ENCODE peak calls at places on chromosome 11, in seven cellular contexts. T is A549, X is HCT116, F is K562, Y is HepG2, G is SK-N-SH, O is endothelial cell of umbilical vein. P is an unnamed sample.

GRCh38 chr11:128213461-128213860 is 373.9 kb downstream of the ETS1 start:
- DNase-seq in Y (no peak), G (no peak), O (no peak), F (no peak), T (no peak), X (no peak), P (no peak)

GRCh38 chr11:88174627-88175003 is 628 bp downstream of the RAB38 start:
- DNase-seq in O (peak; percentile 80), F (no peak), G (no peak), T (peak; percentile 24), Y (no peak), X (peak; percentile 45), P (peak; percentile 96)

GRCh38 chr11:128398517-128399152 is 188.7 kb downstream of the ETS1 start:
- DNase-seq in F (no peak), O (no peak), X (no peak), G (no peak), Y (no peak), T (no peak), P (no peak)

GRCh38 chr11:129295746-129296145 is 79.9 kb upstream of the BARX2 start:
- DNase-seq in F (no peak), X (no peak), G (no peak), O (no peak), T (no peak), Y (no peak), P (no peak)

GRCh38 chr11:121534131-121535093 is 81.6 kb upstream of the SORL1-AS1 start:
- DNase-seq in T (no peak), O (no peak), F (no peak), G (no peak), X (no peak), Y (no peak), P (no peak)

GRCh38 chr11:127675602-127676001 is 675.0 kb upstream of the KIRREL3 start:
- DNase-seq in O (peak; percentile 15), X (no peak), Y (no peak), T (no peak), G (no peak), F (no peak), P (no peak)

GRCh38 chr11:64743591-64744543 is at the start of gene RASGRP2:
- DNase-seq in Y (peak; percentile 28), O (peak; percentile 30), X (no peak), G (peak; percentile 84), T (peak; percentile 76), F (peak; percentile 73), P (peak; percentile 94)

GRCh38 chr11:100927579-100927978 is 202.0 kb downstream of the PGR start:
- DNase-seq in Y (no peak), O (no peak), F (no peak), G (no peak), T (no peak), X (no peak), P (no peak)

GRCh38 chr11:106369224-106369623 is 291.8 kb downstream of the AASDHPPT start:
- DNase-seq in G (no peak), F (no peak), O (no peak), Y (no peak), X (no peak), T (no peak), P (no peak)

GRCh38 chr11:2951235-2952110 is 22.3 kb upstream of the PHLDA2 start:
- DNase-seq in O (peak; percentile 74), Y (no peak), X (no peak), T (no peak), G (no peak), F (no peak), P (peak; percentile 56)

GRCh38 chr11:125102025-125102424 is 9.4 kb downstream of the TMEM218 start:
- DNase-seq in X (no peak), Y (no peak), F (no peak), T (no peak), O (no peak), G (no peak), P (no peak)

GRCh38 chr11:107182983-107183382 is 164.7 kb upstream of the GUCY1A2 start:
- DNase-seq in Y (no peak), G (no peak), X (no peak), F (no peak), O (no peak), T (no peak), P (no peak)

GRCh38 chr11:108713076-108713790 is 48.4 kb downstream of the DDX10 start:
- DNase-seq in O (peak; percentile 2), Y (no peak), T (no peak), X (no peak), G (no peak), F (no peak), P (peak; percentile 13)

GRCh38 chr11:72433455-72434061 is 773 bp downstream of the CLPB start:
- DNase-seq in F (no peak), G (no peak), T (no peak), Y (no peak), X (no peak), O (peak; percentile 12), P (peak; percentile 71)
- TF ChIP-seq CTCF in F (no peak), G (no peak), T (no peak), Y (no peak), X (no peak), O (no peak), P (no peak)

GRCh38 chr11:62433141-62433543 is 14.3 kb downstream of the SCGB1A1 start:
- DNase-seq in G (no peak), T (no peak), F (no peak), X (no peak), Y (no peak), O (no peak), P (no peak)

GRCh38 chr11:62428871-62429601 is 10.2 kb downstream of the SCGB1A1 start:
- DNase-seq in O (no peak), X (no peak), T (no peak), F (no peak), G (no peak), Y (no peak), P (peak; percentile 27)

GRCh38 chr11:62432695-62433094 is 13.9 kb downstream of the SCGB1A1 start:
- DNase-seq in O (no peak), F (no peak), G (no peak), T (no peak), Y (peak; percentile 71), X (no peak), P (no peak)

GRCh38 chr11:62430350-62430749 is 11.5 kb downstream of the SCGB1A1 start:
- DNase-seq in T (no peak), G (no peak), Y (no peak), F (no peak), X (no peak), O (no peak), P (no peak)

DNA sequence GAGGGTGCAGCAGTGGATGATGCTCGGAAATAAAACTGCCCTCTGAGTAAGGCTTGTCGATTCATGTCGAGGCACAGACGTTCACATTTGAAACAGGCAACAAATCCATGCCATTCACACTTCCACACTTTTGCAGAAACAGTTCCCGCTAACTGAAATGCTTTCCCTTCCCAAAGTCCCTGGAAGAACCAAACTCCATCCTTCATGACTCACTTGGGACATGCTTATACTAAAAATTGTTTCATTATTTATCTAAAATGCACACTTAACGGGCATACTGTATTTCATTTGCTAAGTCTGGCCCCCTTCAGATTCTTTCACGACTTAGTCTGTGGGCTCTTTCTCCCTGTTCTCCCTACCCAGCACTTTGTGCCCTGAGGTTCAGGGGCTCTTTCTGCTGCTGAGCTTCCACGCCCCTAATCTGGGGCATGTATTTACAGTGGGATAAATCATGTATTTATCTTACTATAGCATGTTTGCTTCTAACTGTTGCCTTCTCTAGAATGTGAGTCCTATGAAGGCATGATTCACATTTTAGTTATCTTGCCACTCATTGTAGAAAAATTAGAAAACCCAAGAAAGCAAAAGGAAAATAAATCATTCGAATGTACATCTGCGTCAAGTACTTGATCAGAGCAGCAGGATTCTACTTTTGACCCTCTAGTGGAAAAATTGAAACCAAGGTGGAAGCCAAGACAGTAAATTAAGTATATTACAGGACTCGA is 12.5 kb downstream of the SCGB1A1 start:
- DNase-seq in T (peak; percentile 42), O (no peak), Y (no peak), X (no peak), G (no peak), F (no peak), P (no peak)
- TF ChIP-seq MAX in T (peak; percentile 49), O (no peak), Y (no peak), X (no peak), G (no peak), F (no peak), P (no peak)

GRCh38 chr11:112795896-112796686 is 165.1 kb upstream of the NCAM1 start:
- DNase-seq in G (no peak), T (no peak), F (no peak), X (no peak), O (no peak), Y (no peak), P (no peak)

GRCh38 chr11:112794321-112794720 is 166.9 kb upstream of the NCAM1 start:
- DNase-seq in T (no peak), Y (no peak), X (no peak), F (no peak), G (no peak), O (no peak), P (no peak)

GRCh38 chr11:112797072-112797471 is 164.1 kb upstream of the NCAM1 start:
- DNase-seq in O (no peak), T (no peak), F (no peak), X (no peak), G (peak; percentile 46), Y (no peak), P (no peak)

GRCh38 chr11:112795142-112795815 is 165.9 kb upstream of the NCAM1 start:
- DNase-seq in Y (peak; percentile 19), X (peak; percentile 38), G (peak; percentile 56), F (peak; percentile 72), T (peak; percentile 37), O (no peak), P (peak; percentile 66)

DNA sequence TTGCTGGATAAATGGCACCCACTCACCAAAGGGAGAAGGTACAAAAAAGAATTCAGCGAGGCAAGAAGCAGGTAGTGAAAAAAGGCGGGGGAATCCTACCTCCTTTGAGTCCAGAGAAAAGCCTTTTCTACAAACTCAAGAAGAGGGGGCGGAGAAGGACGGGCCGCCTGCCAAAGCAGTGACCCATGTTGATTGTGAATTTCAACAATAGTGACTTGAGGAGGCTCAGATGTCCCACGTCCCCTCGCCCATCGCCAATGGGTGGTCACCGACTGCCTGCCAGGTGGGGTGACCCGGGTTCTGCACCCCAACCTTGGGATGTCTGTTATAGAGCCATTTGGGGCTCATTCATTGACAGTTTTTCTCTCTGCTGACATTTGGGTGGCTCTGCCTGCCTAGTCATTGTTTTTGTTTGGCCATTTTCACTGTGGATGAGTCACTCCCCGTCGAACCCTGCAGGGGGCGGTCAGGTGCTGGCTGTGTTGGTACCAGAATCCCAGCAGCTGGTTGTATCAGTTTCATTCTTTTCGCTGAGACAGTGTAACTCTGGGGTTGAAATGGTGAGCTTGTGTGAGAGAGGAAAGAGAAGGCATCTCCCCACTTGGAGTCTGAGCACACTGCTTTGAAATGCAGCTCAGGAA is 163.4 kb upstream of the NCAM1 start:
- DNase-seq in F (peak; percentile 69), X (no peak), T (peak; percentile 12), Y (peak; percentile 3), G (no peak), O (no peak), P (peak; percentile 55)
- TF ChIP-seq CTCF in F (peak; percentile 61), X (no peak), T (no peak), Y (peak; percentile 55), G (peak; percentile 50), O (no peak), P (peak; percentile 83)

DNA sequence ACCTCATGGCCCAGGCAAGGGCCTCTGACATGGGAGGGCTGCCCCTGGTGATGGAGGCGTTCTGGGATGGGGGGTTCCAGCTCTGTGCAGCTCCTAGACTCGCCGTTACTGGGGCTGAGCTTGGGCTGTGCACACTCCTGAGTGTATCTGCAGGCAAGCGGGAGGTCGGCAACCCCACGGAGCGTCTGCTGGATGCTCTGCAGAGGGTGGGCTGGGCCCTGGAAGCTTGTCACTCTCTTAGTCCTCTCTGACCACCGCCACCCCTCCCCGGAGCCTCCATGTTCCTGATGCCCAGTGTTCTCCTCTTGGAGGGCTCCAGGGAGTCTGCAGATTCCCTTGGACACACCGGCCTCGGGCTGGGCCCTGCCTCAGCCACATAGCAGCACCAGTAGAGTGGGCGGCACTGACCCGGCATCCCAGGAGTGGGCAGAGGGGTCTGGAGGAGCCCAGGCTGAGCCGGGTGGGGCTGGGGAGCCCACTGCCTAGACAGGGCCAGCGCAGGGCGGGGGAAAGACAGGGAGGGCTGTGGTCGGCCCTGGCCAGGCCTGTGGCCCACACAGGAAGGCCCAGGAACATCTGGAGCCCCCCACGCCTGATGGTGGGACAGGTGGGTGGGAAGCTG is 20.6 kb upstream of the MUC5B start:
- DNase-seq in X (no peak), Y (no peak), O (no peak), G (peak; percentile 60), F (no peak), T (peak; percentile 69), P (peak; percentile 62)
- TF ChIP-seq MAX in X (no peak), Y (no peak), O (no peak), G (no peak), F (no peak), T (no peak), P (no peak)

P was measured in NB4.